ENCODE peak calls at places on chromosomes 16 and 17, in nine cellular contexts. M is astrocyte of the spinal cord; G is uterus; W is brain microvascular endothelial cell; B is fibroblast of villous mesenchyme; S is pancreas; F is CD8-positive, alpha-beta T cell; N is ovary; I is colonic mucosa. R is an unnamed sample.

GRCh38 chr17:19273731-19274130 is 36.6 kb downstream of the EPN2 start:
- DNase-seq in M (no peak), G (no peak), W (peak), B (no peak), S (no peak), F (no peak), N (no peak), I (no peak), R (no peak)

GRCh38 chr17:29150191-29150590 is 30.0 kb downstream of the MYO18A start:
- DNase-seq in M (no peak), G (no peak), W (no peak), B (no peak), S (no peak), F (no peak), N (no peak), I (no peak), R (no peak)

GRCh38 chr17:52536466-52536865 is 378.0 kb upstream of the CA10 start:
- DNase-seq in M (no peak), G (no peak), W (no peak), B (no peak), S (no peak), F (no peak), N (no peak), I (no peak), R (no peak)

GRCh38 chr17:66347661-66348604 is 45.5 kb downstream of the PRKCA start:
- DNase-seq in M (peak), G (no peak), W (peak), B (peak), S (no peak), F (no peak), N (no peak), I (peak), R (peak)

GRCh38 chr17:78013683-78014467 is 55.4 kb downstream of the TNRC6C start:
- DNase-seq in M (peak), G (peak), W (peak), B (peak), S (no peak), F (peak), N (no peak), I (peak), R (peak)

GRCh38 chr17:79675413-79675725 is 55.4 kb upstream of the ENPP7 start:
- DNase-seq in M (no peak), G (no peak), W (no peak), B (no peak), S (peak), F (no peak), N (peak), I (no peak), R (no peak)

GRCh38 chr16:1961651-1962067 is 2.3 kb downstream of the NDUFB10 start:
- DNase-seq in M (no peak), G (no peak), W (no peak), B (no peak), S (no peak), F (no peak), N (peak), I (no peak), R (no peak)

GRCh38 chr17:19769946-19770652 is 22.0 kb upstream of the ALDH3A1 start:
- DNase-seq in M (peak), G (no peak), W (no peak), B (peak), S (no peak), F (no peak), N (no peak), I (no peak), R (peak)

GRCh38 chr16:82628741-82629140 is 2.0 kb downstream of the CDH13 start:
- DNase-seq in M (no peak), G (no peak), W (no peak), B (no peak), S (no peak), F (no peak), N (no peak), I (no peak), R (no peak)

GRCh38 chr16:88527186-88527936 is 42.8 kb upstream of the ZC3H18 start:
- DNase-seq in M (peak), G (peak), W (peak), B (peak), S (peak), F (peak), N (peak), I (peak), R (peak)

GRCh38 chr17:35345926-35346771 is 27.3 kb downstream of the SLFN11 start:
- DNase-seq in M (peak), G (peak), W (no peak), B (peak), S (peak), F (no peak), N (peak), I (peak), R (peak)

GRCh38 chr17:42406602-42407288 is 16.3 kb downstream of the CAVIN1 start:
- DNase-seq in M (no peak), G (no peak), W (no peak), B (no peak), S (no peak), F (no peak), N (no peak), I (no peak), R (no peak)

GRCh38 chr16:879986-880385 is 79.5 kb upstream of the GNG13 start:
- DNase-seq in M (no peak), G (no peak), W (no peak), B (no peak), S (no peak), F (no peak), N (no peak), I (no peak), R (no peak)

GRCh38 chr17:78255029-78255656 is 23.7 kb downstream of the TMEM235 start:
- DNase-seq in M (no peak), G (no peak), W (no peak), B (no peak), S (peak), F (no peak), N (peak), I (no peak), R (no peak)

GRCh38 chr17:65559802-65560627 is 1.4 kb downstream of the AXIN2 start:
- DNase-seq in M (peak), G (peak), W (no peak), B (no peak), S (peak), F (peak), N (peak), I (peak), R (peak)

GRCh38 chr17:1720856-1721386 is 3.6 kb upstream of the WDR81 start:
- DNase-seq in M (peak), G (peak), W (peak), B (peak), S (no peak), F (peak), N (peak), I (peak), R (peak)

GRCh38 chr17:7673239-7673638 is 14.1 kb downstream of the TP53 start:
- DNase-seq in M (no peak), G (no peak), W (no peak), B (no peak), S (no peak), F (no peak), N (no peak), I (peak), R (no peak)

DNA sequence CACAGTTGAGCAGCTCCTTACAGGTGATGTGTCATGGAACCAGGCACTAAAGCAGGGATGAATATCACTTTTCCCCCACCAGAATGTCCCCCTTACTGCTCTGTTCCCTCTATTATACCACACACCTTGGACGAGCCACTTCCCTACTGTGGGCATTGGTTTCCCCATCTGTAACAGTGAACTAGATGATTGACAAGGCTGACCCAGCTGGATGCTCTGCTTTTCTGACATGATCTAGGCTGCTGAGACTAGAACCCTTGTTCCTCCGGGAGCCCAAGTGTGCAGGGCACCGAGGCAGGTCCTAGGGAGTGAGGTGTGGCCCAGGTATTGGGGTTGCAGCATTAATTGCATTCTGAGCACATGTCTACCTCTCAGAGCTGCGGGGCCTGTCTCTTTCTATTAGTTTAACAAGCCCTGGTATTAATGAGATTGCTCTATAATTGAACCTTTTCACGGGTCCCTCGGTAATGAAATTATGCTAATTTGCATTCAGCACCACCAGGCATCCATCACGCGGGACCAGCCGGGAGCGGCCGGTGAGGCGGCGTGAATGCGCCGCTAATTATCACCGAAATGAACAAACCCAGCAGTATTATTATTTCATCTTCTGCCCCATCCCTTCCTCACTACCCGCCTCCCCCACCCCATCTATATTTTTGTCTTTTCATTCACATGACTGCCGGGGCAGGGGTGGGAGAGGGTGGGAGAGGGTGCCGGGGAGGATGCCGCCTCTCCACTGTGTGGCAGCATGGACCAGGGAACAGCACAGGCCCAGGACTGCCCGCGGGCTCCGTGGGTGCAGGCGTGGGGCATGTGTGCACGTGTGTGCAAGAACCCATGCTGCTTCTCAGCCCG is 121.2 kb downstream of the CYLD start:
- DNase-seq in M (no peak), G (no peak), W (no peak), B (no peak), S (no peak), F (no peak), N (no peak), I (no peak), R (no peak)
- TF ChIP-seq CTCF in M (no peak), G (no peak), W (no peak), B (no peak), S (no peak), F (no peak), N (no peak), I (no peak), R (no peak)

GRCh38 chr16:86883583-86884188 is 305.3 kb downstream of the FOXL1 start:
- DNase-seq in M (no peak), G (no peak), W (no peak), B (no peak), S (peak), F (no peak), N (no peak), I (no peak), R (no peak)

GRCh38 chr16:86884256-86884655 is 305.9 kb downstream of the FOXL1 start:
- DNase-seq in M (no peak), G (no peak), W (no peak), B (no peak), S (no peak), F (no peak), N (no peak), I (no peak), R (peak)

GRCh38 chr16:86880316-86881117 is 302.2 kb downstream of the FOXL1 start:
- DNase-seq in M (no peak), G (no peak), W (no peak), B (no peak), S (peak), F (no peak), N (peak), I (no peak), R (no peak)

GRCh38 chr16:86881118-86881510 is 302.8 kb downstream of the FOXL1 start:
- DNase-seq in M (no peak), G (no peak), W (no peak), B (no peak), S (peak), F (no peak), N (no peak), I (no peak), R (no peak)

DNA sequence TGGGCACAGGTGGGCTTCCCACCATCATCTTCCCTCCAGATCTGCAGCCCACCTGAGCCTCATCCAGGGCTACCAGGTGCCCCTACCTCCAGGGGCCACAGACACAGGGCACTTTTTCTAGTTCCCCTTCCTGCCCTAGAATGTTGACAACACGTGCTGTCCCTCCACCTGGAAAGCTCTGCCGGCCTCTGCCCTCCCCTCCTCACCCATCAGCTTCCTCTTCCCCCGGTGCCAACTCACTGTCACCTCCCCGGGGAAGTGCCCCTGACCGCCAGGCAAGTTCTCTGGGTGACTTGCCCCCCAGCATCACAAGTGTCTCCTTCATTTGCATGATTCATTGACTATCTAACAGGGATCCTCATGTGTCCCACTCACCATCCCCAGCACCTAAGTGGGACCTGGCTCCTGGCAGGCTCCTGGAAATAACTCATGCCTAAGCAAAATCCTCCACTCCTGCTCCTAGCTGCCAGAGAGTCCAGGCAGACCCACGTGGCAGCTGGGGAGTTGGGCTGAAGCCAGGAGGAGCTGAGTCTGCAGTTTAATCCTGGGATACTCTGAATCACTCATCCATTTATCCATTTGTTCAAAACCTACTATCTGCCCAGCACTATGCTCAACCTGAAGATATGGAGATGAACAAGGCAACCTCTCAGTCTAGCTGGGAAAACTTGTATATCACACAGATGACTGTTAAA is 304.4 kb downstream of the FOXL1 start:
- DNase-seq in M (peak), G (no peak), W (peak), B (peak), S (peak), F (no peak), N (peak), I (no peak), R (peak)
- H3K4me3 ChIP-seq in M (no peak), G (no peak), W (no peak), B (no peak), S (no peak), F (no peak), N (no peak), I (no peak), R (no peak)

GRCh38 chr17:82463881-82464566 is 5.5 kb downstream of the NARF start:
- DNase-seq in M (no peak), G (no peak), W (no peak), B (no peak), S (no peak), F (no peak), N (no peak), I (no peak), R (no peak)

GRCh38 chr17:82465023-82465603 is 6.6 kb downstream of the NARF start:
- DNase-seq in M (no peak), G (no peak), W (no peak), B (no peak), S (no peak), F (no peak), N (no peak), I (no peak), R (no peak)

GRCh38 chr17:82464567-82464929 is 6.0 kb downstream of the NARF start:
- DNase-seq in M (no peak), G (no peak), W (no peak), B (no peak), S (no peak), F (no peak), N (no peak), I (no peak), R (no peak)

GRCh38 chr17:82470065-82470464 is 11.5 kb downstream of the NARF start:
- DNase-seq in M (no peak), G (no peak), W (no peak), B (no peak), S (no peak), F (no peak), N (no peak), I (no peak), R (no peak)

GRCh38 chr17:82468692-82469091 is 10.2 kb downstream of the NARF start:
- DNase-seq in M (no peak), G (no peak), W (no peak), B (peak), S (no peak), F (no peak), N (no peak), I (no peak), R (peak)
- TF ChIP-seq CTCF in M (no peak), G (no peak), W (no peak), B (no peak), S (no peak), F (no peak), N (no peak), I (no peak), R (no peak)

GRCh38 chr16:73544266-73544665 is 496.3 kb upstream of the ZFHX3 start:
- DNase-seq in M (no peak), G (no peak), W (no peak), B (no peak), S (no peak), F (no peak), N (no peak), I (no peak), R (no peak)
- H3K4me3 ChIP-seq in M (no peak), G (no peak), W (no peak), B (no peak), S (no peak), F (no peak), N (no peak), I (no peak), R (no peak)

DNA sequence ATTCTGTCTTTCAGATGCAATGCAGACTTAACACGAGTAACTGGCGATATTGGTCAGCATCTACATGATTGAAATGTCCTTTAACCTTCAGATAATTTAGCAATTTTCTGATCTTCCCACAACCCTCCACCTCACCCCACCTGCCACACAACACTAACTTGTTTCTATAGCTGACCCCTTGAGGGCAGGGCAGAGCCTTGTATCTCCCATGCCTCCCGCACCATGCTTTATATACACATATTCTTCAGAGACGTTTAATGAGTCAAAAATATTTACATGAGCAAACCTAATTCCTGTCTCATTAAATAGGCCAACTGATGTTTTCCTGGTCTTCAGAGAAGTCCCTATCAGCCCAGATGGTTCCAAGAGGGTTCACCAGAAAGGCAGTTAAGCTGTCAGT is 6.6 kb upstream of the DHRS7C start:
- DNase-seq in M (no peak), G (no peak), W (no peak), B (peak), S (no peak), F (no peak), N (no peak), I (no peak), R (no peak)
- TF ChIP-seq CTCF in M (no peak), G (no peak), W (no peak), B (peak), S (no peak), F (no peak), N (no peak), I (no peak), R (no peak)

DNA sequence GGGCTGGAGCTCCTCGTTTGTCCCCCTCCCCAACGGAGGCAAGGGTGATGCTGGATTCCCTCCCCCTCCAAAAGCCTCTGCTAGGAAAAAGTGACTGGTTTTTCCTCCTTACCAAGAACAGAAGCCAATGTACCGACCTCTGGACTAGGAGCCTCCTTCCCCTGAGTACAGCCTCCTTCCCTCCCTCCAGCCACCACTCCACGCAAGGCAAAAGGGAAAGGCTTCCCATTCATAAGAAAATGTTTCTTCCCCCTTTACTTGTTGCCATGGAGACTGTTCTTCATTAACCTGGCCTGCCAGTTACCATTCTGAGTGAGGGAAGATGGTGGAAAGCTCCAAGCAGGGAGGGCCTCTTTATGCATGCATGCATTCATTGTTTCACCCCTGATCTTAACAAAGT is 4.3 kb upstream of the PIMREG start:
- DNase-seq in M (no peak), G (no peak), W (no peak), B (no peak), S (no peak), F (no peak), N (no peak), I (no peak), R (no peak)
- H3K4me3 ChIP-seq in M (no peak), G (no peak), W (no peak), B (no peak), S (no peak), F (no peak), N (no peak), I (no peak), R (no peak)

DNA sequence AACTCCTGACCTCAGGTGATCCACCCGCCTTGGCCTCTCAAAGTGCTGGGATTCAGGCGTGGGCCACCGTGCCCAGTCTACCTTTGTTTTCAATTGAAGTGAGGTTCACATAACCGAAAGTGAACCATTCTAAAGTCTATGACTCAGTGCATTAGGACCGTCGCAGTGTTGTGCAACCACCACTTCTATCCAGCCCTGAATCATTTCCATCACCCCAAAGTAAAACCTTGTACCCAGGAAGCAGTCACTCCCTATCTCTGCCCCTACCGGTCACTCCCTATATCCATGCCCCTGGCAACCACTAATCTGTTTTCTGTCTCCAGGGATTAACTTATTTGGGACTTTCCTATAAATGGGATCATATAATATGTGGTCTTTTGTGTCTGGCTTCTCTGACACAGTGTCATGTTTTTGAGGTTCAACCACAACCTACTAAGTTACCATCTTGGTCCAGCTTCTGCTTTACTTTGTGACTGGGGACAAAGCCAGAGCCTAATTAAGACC is 28.3 kb upstream of the CDC42EP4 start:
- DNase-seq in M (peak), G (peak), W (peak), B (peak), S (no peak), F (no peak), N (no peak), I (no peak), R (peak)
- TF ChIP-seq CTCF in M (peak), G (peak), W (peak), B (peak), S (no peak), F (no peak), N (no peak), I (no peak), R (peak)

GRCh38 chr16:49855822-49856740 is at the start of gene ZNF423:
- DNase-seq in M (no peak), G (peak), W (no peak), B (no peak), S (peak), F (no peak), N (peak), I (peak), R (no peak)

GRCh38 chr16:49857423-49858181 is 1.7 kb upstream of the ZNF423 start:
- DNase-seq in M (peak), G (peak), W (peak), B (peak), S (peak), F (no peak), N (peak), I (peak), R (peak)

GRCh38 chr16:49855280-49855821 is 561 bp downstream of the ZNF423 start:
- DNase-seq in M (peak), G (peak), W (peak), B (peak), S (peak), F (peak), N (peak), I (peak), R (peak)

GRCh38 chr16:49858200-49859129 is 2.6 kb upstream of the ZNF423 start:
- DNase-seq in M (no peak), G (peak), W (no peak), B (no peak), S (peak), F (no peak), N (peak), I (peak), R (peak)

GRCh38 chr16:49856741-49857330 is 924 bp upstream of the ZNF423 start:
- DNase-seq in M (peak), G (peak), W (peak), B (peak), S (peak), F (no peak), N (peak), I (peak), R (peak)
- H3K4me3 ChIP-seq in M (peak), G (peak), W (peak), B (peak), S (peak), F (no peak), N (peak), I (peak), R (peak)